ENCODE peak calls at places on chromosomes 1 and 21, in ten cellular contexts. B is activated CD4-positive, alpha-beta T cell treated with anti-CD3 and anti-CD28 coated beads for 24 hours; J is AG08395; T is dermis microvascular lymphatic vessel endothelial cell; W is CD4-positive, alpha-beta T cell; A is iPS-NIHi11; S is T-cell; M is AG20443; U is astrocyte of the hippocampus; I is A549. V is an unnamed sample.

GRCh38 chr1:162753998-162754585 is 36.4 kb upstream of the HSD17B7 start:
- DNase-seq in M (no peak), J (peak; percentile 7), W (no peak), U (no peak), A (no peak), B (no peak), I (no peak), S (no peak), T (no peak), V (no peak)

GRCh38 chr1:119713039-119713537 is 1.4 kb downstream of the PHGDH start:
- DNase-seq in U (peak; percentile 46), M (peak; percentile 25), A (peak; percentile 14), B (no peak), S (no peak), W (no peak), J (peak; percentile 14), T (no peak), I (no peak), V (no peak)

GRCh38 chr21:44517175-44517899 is 22.7 kb downstream of the KRTAP10-1 start:
- DNase-seq in W (no peak), T (no peak), S (no peak), U (no peak), B (no peak), M (no peak), J (no peak), A (peak; percentile 86), I (peak; percentile 53), V (peak; percentile 89)

GRCh38 chr1:109790735-109791494 is 27.2 kb upstream of the EPS8L3 start:
- DNase-seq in J (no peak), W (peak; percentile 65), I (no peak), B (peak; percentile 52), M (peak; percentile 50), S (peak; percentile 78), U (peak; percentile 70), T (peak; percentile 81), A (peak; percentile 62), V (no peak)

GRCh38 chr1:29017975-29018712 is 103.8 kb downstream of the EPB41 start:
- DNase-seq in I (no peak), T (no peak), S (no peak), B (no peak), M (no peak), A (no peak), U (no peak), W (no peak), J (no peak), V (no peak)

GRCh38 chr1:155226188-155226909 is 17.9 kb downstream of the MTX1 start:
- DNase-seq in M (peak; percentile 60), B (peak; percentile 92), W (peak; percentile 95), S (peak; percentile 88), A (peak; percentile 68), U (peak; percentile 90), T (no peak), J (peak; percentile 65), I (peak; percentile 70), V (no peak)

GRCh38 chr1:33626801-33627200 is 154.4 kb downstream of the ZSCAN20 start:
- DNase-seq in T (no peak), J (no peak), I (no peak), B (no peak), W (no peak), S (no peak), M (no peak), U (no peak), A (no peak), V (no peak)

GRCh38 chr1:61641578-61642336 is 83.2 kb downstream of the TM2D1 start:
- DNase-seq in A (peak; percentile 83), J (peak; percentile 87), B (peak; percentile 31), W (peak; percentile 45), S (peak; percentile 63), I (peak; percentile 71), U (peak; percentile 73), M (peak; percentile 91), T (no peak), V (peak; percentile 50)

GRCh38 chr1:234205966-234206365 is 167.3 kb upstream of the COA6 start:
- DNase-seq in J (no peak), U (no peak), I (no peak), T (no peak), S (no peak), M (no peak), B (no peak), W (no peak), A (no peak), V (no peak)

GRCh38 chr1:235357485-235358378 is 9.5 kb upstream of the TBCE start:
- DNase-seq in I (no peak), M (no peak), T (no peak), S (no peak), A (peak; percentile 42), U (no peak), W (no peak), B (no peak), J (no peak), V (no peak)

GRCh38 chr1:36765785-36766300 is 268.5 kb downstream of the GRIK3 start:
- DNase-seq in A (peak; percentile 24), J (no peak), T (no peak), W (no peak), I (no peak), B (no peak), U (no peak), M (no peak), S (no peak), V (no peak)

GRCh38 chr1:67921725-67922489 is 88.6 kb upstream of the GNG12 start:
- DNase-seq in A (no peak), B (no peak), J (no peak), I (no peak), M (no peak), S (no peak), T (no peak), W (no peak), U (no peak), V (no peak)

GRCh38 chr1:27145934-27146354 is 9.0 kb downstream of the SLC9A1 start:
- DNase-seq in A (no peak), S (no peak), T (no peak), U (peak; percentile 88), I (peak; percentile 48), M (peak; percentile 87), W (no peak), B (no peak), J (peak; percentile 89), V (peak; percentile 87)

GRCh38 chr1:55230654-55231053 is 15.5 kb upstream of the USP24 start:
- DNase-seq in I (no peak), B (no peak), S (no peak), J (no peak), M (no peak), A (no peak), W (no peak), U (no peak), T (no peak), V (no peak)

GRCh38 chr1:169886931-169887330 is 6.8 kb downstream of the SCYL3 start:
- DNase-seq in A (no peak), U (no peak), T (no peak), B (no peak), M (no peak), I (no peak), J (no peak), S (no peak), W (no peak), V (no peak)